ENCODE peak calls at places on chromosomes 2 and 18, in ten cellular contexts. O is PC-3, E is mammary epithelial cell, B is HCT116, D is MM.1S, I is kidney, P is endothelial cell of umbilical vein, L is fibroblast of lung, Q is K562, H is IMR-90. N is an unnamed sample. For H3K4me1, the result is how much of the 10 kb centered on the place peaks cover.

GRCh38 chr2:107412209-107412904 is 414.3 kb upstream of the RGPD4 start:
- DNase-seq in O (no peak), E (no peak), B (no peak), D (no peak), I (no peak), P (no peak), L (peak), Q (no peak), H (no peak), N (no peak)

GRCh38 chr2:217756375-217757107 is 246.3 kb downstream of the TNS1 start:
- DNase-seq in O (peak), E (no peak), B (peak), D (peak), I (peak), P (peak), L (peak), Q (peak), H (peak), N (peak)

GRCh38 chr2:47159627-47160026 is 4.5 kb upstream of the STPG4 start:
- DNase-seq in O (no peak), E (no peak), B (no peak), D (no peak), I (no peak), P (no peak), L (no peak), Q (no peak), H (no peak), N (no peak)

GRCh38 chr2:39243469-39244123 is at the start of gene CDKL4:
- DNase-seq in O (no peak), E (no peak), B (no peak), D (no peak), I (peak), P (no peak), L (peak), Q (no peak), H (no peak), N (peak)

GRCh38 chr18:35688757-35689156 is 107.2 kb downstream of the GALNT1 start:
- DNase-seq in O (no peak), E (peak), B (no peak), D (peak), I (no peak), P (no peak), L (no peak), Q (peak), H (no peak), N (no peak)

GRCh38 chr18:3604626-3605408 is 154.8 kb downstream of the TGIF1 start:
- DNase-seq in O (peak), E (peak), B (no peak), D (peak), I (no peak), P (peak), L (peak), Q (peak), H (peak), N (no peak)

GRCh38 chr2:45681675-45682074 is 30.2 kb downstream of the PRKCE start:
- DNase-seq in O (peak), E (peak), B (peak), D (peak), I (no peak), P (peak), L (peak), Q (no peak), H (peak), N (peak)

GRCh38 chr2:224009605-224010330 is 29.3 kb downstream of the SERPINE2 start:
- DNase-seq in O (peak), E (no peak), B (no peak), D (no peak), I (no peak), P (peak), L (peak), Q (no peak), H (peak), N (no peak)

GRCh38 chr18:46419391-46420141 is 237.5 kb downstream of the LOXHD1 start:
- DNase-seq in O (no peak), E (no peak), B (no peak), D (no peak), I (no peak), P (no peak), L (no peak), Q (no peak), H (no peak), N (no peak)

GRCh38 chr2:214066847-214067246 is 344.0 kb upstream of the VWC2L start:
- DNase-seq in O (no peak), E (no peak), B (no peak), D (no peak), I (no peak), P (no peak), L (no peak), Q (no peak), H (no peak), N (no peak)

DNA sequence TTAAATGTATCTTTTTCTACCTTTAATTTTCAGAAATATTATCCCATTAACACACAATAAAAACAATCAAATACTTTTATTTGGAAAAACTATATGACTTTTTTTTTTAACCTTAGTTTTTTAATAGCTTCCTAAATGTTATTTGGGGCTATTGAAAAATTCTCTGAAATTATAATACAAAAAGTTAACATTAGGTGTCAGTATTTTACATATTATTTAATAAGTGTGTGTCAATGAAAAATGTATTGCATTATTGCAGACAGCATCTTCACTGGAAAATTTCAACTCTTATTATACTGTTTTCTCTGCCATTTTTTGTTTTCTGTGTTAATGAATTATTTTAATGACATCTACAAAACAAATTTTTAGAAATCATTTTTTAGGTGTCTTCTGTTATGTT is 51.1 kb upstream of the ARHGAP15 start:
- DNase-seq in O (no peak), E (no peak), B (no peak), D (no peak), I (no peak), P (peak), L (no peak), Q (no peak), H (no peak), N (no peak)
- TF ChIP-seq CTCF in O (peak), E (no peak), B (no peak), D (no peak), I (no peak), P (no peak), L (no peak), Q (no peak), H (no peak), N (no peak)

DNA sequence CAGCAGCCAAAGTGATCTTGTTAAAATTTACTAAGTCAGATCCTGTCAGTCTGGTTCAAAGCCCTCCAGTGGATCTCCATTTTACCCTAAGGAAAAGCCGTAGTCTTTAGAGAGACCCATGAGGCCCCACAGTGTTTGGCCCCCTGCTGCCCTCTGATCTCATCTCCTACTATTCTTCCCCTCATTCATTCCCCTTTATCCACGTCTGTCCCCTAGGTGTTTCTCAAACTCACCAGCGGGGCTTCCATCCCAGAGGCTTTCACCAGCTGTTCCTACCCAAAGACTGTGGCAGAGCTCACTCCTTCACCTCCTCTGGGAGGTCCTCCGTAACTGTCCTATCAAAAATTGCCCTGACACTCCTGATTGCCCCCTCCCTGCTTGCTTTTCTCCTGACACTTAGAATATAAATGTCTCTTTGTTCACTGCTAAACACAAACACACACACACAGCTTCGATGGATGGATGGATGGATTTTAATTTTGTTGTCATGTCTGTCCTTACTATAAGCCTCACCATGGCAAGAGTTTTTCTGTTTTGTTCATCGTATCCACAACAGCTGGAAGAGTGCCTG is 26.1 kb downstream of the LIMS1 start:
- DNase-seq in O (no peak), E (no peak), B (no peak), D (no peak), I (no peak), P (no peak), L (no peak), Q (no peak), H (no peak), N (no peak)
- H3K4me1 ChIP-seq in O (under half), E (under half), B (under half), D (under half), I (under half), P (under half), L (under half), Q (under half), H (under half), N (under half)

DNA sequence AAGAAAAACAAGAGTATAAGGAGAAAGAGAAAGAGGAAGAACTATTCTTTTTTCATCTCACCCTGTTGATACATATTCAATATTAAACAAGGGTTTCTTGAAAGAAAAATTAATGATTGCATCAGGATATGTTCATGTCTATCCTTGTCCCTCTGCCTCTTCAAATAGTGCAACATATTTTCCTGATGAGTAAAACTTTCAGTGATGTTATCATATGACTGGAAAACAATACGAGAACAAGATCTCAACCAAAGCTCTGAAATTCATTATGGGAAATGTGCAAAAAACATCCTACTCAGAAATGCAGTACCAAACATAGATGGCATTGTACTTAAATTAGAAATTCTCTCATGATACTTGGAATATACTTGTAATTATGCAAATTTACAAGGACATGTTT is 149.0 kb upstream of the GULP1 start:
- DNase-seq in O (peak), E (peak), B (no peak), D (no peak), I (no peak), P (peak), L (peak), Q (no peak), H (peak), N (no peak)
- H3K9ac ChIP-seq in O (no peak), E (peak), B (no peak), D (no peak), I (no peak), P (no peak), L (no peak), Q (no peak), H (no peak), N (no peak)

GRCh38 chr2:98704499-98705332 is 26.2 kb downstream of the MGAT4A start:
- DNase-seq in O (no peak), E (no peak), B (no peak), D (no peak), I (no peak), P (no peak), L (no peak), Q (no peak), H (no peak), N (peak)
- TF ChIP-seq CTCF in O (no peak), E (no peak), B (no peak), D (no peak), I (no peak), P (no peak), L (no peak), Q (no peak), H (no peak), N (no peak)

GRCh38 chr18:11040823-11041712 is 108.3 kb downstream of the PIEZO2 start:
- DNase-seq in O (peak), E (peak), B (peak), D (peak), I (no peak), P (peak), L (peak), Q (peak), H (peak), N (peak)
- H3K4me1 ChIP-seq in O (under half), E (under half), B (under half), D (under half), I (under half), P (under half), L (under half), Q (under half), H (under half), N (under half)

GRCh38 chr2:9877026-9877425 is 33.8 kb downstream of the TAF1B start:
- DNase-seq in O (no peak), E (peak), B (no peak), D (no peak), I (no peak), P (no peak), L (no peak), Q (no peak), H (no peak), N (no peak)

GRCh38 chr2:9884436-9884835 is 41.2 kb downstream of the TAF1B start:
- DNase-seq in O (no peak), E (no peak), B (no peak), D (no peak), I (no peak), P (no peak), L (no peak), Q (no peak), H (no peak), N (no peak)

GRCh38 chr2:9877726-9878125 is 34.5 kb downstream of the TAF1B start:
- DNase-seq in O (no peak), E (no peak), B (no peak), D (no peak), I (no peak), P (no peak), L (no peak), Q (no peak), H (no peak), N (no peak)

GRCh38 chr2:9883897-9884296 is 40.6 kb downstream of the TAF1B start:
- DNase-seq in O (no peak), E (no peak), B (no peak), D (no peak), I (no peak), P (no peak), L (no peak), Q (no peak), H (no peak), N (no peak)

DNA sequence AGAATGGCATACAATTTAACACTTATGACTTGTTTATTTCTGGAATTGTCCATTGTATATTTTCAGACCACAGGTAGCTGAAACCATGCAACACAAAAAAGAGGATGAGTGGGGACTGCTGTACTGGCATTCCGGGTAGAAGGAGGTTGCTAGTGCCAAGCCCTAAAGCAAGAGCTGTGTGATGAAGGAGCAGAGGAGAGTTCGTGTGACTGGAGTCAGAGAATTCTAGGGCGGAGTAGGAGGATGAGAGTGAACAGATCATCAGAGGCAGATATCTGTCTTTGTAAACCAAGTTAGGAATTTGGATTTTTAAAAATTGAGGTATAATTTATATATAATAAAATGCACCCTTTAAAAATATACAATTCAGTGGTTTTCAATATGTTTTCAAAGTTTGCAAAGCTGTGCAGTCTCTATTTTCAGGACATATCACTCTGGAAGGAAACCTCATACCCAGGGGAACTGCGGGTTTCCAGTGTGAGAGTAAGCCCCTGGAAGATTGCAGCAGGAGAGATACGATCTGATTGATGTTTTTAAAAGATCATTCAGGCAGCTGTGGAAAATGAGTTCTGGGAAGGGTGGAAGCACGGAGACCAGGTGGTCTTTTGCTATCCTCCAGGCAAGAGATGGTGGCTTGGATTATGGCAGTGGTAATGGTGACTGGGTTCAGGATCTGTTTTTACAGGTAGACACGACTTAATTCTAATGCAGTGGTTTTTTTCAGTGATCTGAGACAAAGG is 36.4 kb downstream of the TAF1B start:
- DNase-seq in O (no peak), E (no peak), B (no peak), D (no peak), I (no peak), P (no peak), L (no peak), Q (no peak), H (no peak), N (no peak)
- H3K9ac ChIP-seq in O (no peak), E (no peak), B (no peak), D (no peak), I (no peak), P (no peak), L (no peak), Q (no peak), H (no peak), N (no peak)

GRCh38 chr2:240259201-240259923 is 118.9 kb upstream of the OTOS start:
- DNase-seq in O (no peak), E (no peak), B (no peak), D (no peak), I (peak), P (no peak), L (peak), Q (no peak), H (no peak), N (no peak)
- TF ChIP-seq CTCF in O (no peak), E (no peak), B (no peak), D (no peak), I (no peak), P (no peak), L (no peak), Q (no peak), H (no peak), N (no peak)

DNA sequence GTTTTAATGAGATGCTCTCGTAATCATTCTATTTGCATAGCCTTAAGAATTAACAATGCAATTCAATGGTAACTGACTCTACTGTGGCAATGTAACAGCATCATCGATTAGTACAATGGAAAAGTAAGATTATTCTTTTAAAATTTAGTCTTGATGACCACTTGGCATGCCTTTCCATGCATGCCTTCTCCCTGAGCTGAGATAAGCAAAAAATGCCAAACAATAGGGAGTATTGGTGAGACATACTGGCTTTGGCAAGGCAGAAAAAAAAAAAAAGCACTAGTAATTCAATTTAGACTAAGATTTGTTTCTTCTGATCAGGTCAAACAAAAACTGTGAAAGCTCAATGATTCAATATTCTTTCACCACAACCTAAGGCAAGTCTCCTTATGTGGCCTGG is 110.8 kb upstream of the TRIB2 start:
- DNase-seq in O (no peak), E (no peak), B (no peak), D (no peak), I (no peak), P (no peak), L (peak), Q (no peak), H (peak), N (no peak)
- H3K4me1 ChIP-seq in O (under half), E (under half), B (under half), D (under half), I (under half), P (under half), L (under half), Q (under half), H (under half), N (under half)

DNA sequence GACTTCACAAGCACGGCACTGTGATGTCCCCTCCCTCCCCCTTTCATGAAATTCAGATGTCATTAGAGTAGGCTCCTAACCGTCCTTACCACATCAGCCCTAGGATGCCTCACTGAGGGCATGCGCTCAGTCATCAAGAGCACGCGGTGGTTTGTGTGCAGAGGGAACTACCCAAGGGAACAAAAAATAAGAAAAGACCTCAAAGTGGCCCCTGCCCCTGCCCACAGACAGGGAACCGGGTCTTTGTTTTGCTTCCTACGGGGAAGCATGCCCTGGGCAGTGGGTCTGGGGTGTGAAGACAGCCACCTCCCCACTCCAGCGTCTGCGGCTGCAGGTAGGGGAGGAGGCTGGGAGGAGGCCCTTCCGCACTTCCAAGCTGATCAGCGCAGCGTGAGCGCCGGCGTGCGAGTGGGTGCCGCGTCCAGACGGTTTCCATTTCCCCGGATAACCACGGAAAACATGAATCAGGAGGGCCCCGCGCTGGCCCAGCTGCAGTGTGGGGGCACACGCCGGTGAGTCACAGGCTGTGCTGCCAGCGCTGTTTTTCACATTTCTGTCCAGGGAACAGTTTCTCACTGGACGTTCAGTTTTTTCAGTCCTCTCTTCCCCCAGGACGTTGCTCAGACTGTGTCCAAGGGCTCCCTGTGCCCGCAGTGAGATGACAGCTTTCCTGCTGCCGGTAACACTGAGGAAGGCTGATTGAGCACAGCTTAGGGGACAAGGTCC is 70.6 kb downstream of the COPS8 start:
- DNase-seq in O (no peak), E (peak), B (no peak), D (peak), I (no peak), P (peak), L (peak), Q (no peak), H (peak), N (no peak)
- H3K9ac ChIP-seq in O (no peak), E (no peak), B (no peak), D (peak), I (no peak), P (peak), L (peak), Q (no peak), H (peak), N (no peak)